ENCODE peak calls at places on chromosomes 4 and X, in four cellular contexts. One of them, this sample, is unnamed.

GRCh38 chrX:129737921-129738320 is 858 bp upstream of the XPNPEP2 start:
- DNase-seq in HepG2: no peak
- DNase-seq in H1: no peak
- DNase-seq in GM12878: no peak
- DNase-seq in this sample: no peak

GRCh38 chr4:142322996-142323395 is 523.1 kb downstream of the INPP4B start:
- DNase-seq in HepG2: no peak
- DNase-seq in H1: no peak
- DNase-seq in GM12878: no peak
- DNase-seq in this sample: no peak

GRCh38 chr4:47373174-47373573 is 90.3 kb downstream of the COMMD8 start:
- DNase-seq in HepG2: no peak
- DNase-seq in H1: no peak
- DNase-seq in GM12878: no peak
- DNase-seq in this sample: no peak

GRCh38 chr4:89140168-89140759 is 28.9 kb downstream of the TIGD2 start:
- DNase-seq in HepG2: peak; percentile 52
- DNase-seq in H1: no peak
- DNase-seq in GM12878: no peak
- DNase-seq in this sample: no peak

GRCh38 chr4:86233681-86234080 is 126.2 kb downstream of the MAPK10 start:
- DNase-seq in HepG2: no peak
- DNase-seq in H1: no peak
- DNase-seq in GM12878: no peak
- DNase-seq in this sample: no peak

GRCh38 chr4:78222575-78223186 is 165.6 kb downstream of the FRAS1 start:
- DNase-seq in HepG2: no peak
- DNase-seq in H1: no peak
- DNase-seq in GM12878: no peak
- DNase-seq in this sample: no peak

GRCh38 chrX:119729408-119730201 is 28.8 kb upstream of the SOWAHD start:
- DNase-seq in HepG2: peak; percentile 55
- DNase-seq in H1: peak; percentile 21
- DNase-seq in GM12878: peak; percentile 31
- DNase-seq in this sample: peak; percentile 51

GRCh38 chr4:108954880-108955279 is 192.0 kb upstream of the ETNPPL start:
- DNase-seq in HepG2: no peak
- DNase-seq in H1: no peak
- DNase-seq in GM12878: no peak
- DNase-seq in this sample: no peak

GRCh38 chrX:113274345-113274744 is 433.7 kb upstream of the AMOT start:
- DNase-seq in HepG2: no peak
- DNase-seq in H1: no peak
- DNase-seq in GM12878: no peak
- DNase-seq in this sample: no peak

GRCh38 chr4:184282895-184283654 is 65.4 kb upstream of the ENPP6 start:
- DNase-seq in HepG2: no peak
- DNase-seq in H1: no peak
- DNase-seq in GM12878: peak; percentile 97
- DNase-seq in this sample: no peak

GRCh38 chrX:23901065-23901464 is 6.7 kb downstream of the APOO start:
- DNase-seq in HepG2: peak; percentile 51
- DNase-seq in H1: no peak
- DNase-seq in GM12878: no peak
- DNase-seq in this sample: no peak

GRCh38 chr4:2938906-2939305 is 24.3 kb downstream of the NOP14 start:
- DNase-seq in HepG2: no peak
- DNase-seq in H1: no peak
- DNase-seq in GM12878: no peak
- DNase-seq in this sample: no peak

GRCh38 chr4:61468091-61468720 is 268.1 kb downstream of the ADGRL3 start:
- DNase-seq in HepG2: no peak
- DNase-seq in H1: no peak
- DNase-seq in GM12878: no peak
- DNase-seq in this sample: no peak

GRCh38 chrX:109952050-109952449 is 50.9 kb upstream of the TMEM164 start:
- DNase-seq in HepG2: no peak
- DNase-seq in H1: no peak
- DNase-seq in GM12878: no peak
- DNase-seq in this sample: no peak

GRCh38 chrX:37302569-37302968 is 46.6 kb upstream of the PRRG1 start:
- DNase-seq in HepG2: peak; percentile 7
- DNase-seq in H1: no peak
- DNase-seq in GM12878: no peak
- DNase-seq in this sample: no peak

GRCh38 chrX:115324194-115324593 is 34.7 kb downstream of the LUZP4 start:
- DNase-seq in HepG2: no peak
- DNase-seq in H1: no peak
- DNase-seq in GM12878: no peak
- DNase-seq in this sample: no peak

GRCh38 chrX:10781847-10782530 is 161.6 kb upstream of the MID1 start:
- DNase-seq in HepG2: no peak
- DNase-seq in H1: no peak
- DNase-seq in GM12878: no peak
- DNase-seq in this sample: no peak

DNA sequence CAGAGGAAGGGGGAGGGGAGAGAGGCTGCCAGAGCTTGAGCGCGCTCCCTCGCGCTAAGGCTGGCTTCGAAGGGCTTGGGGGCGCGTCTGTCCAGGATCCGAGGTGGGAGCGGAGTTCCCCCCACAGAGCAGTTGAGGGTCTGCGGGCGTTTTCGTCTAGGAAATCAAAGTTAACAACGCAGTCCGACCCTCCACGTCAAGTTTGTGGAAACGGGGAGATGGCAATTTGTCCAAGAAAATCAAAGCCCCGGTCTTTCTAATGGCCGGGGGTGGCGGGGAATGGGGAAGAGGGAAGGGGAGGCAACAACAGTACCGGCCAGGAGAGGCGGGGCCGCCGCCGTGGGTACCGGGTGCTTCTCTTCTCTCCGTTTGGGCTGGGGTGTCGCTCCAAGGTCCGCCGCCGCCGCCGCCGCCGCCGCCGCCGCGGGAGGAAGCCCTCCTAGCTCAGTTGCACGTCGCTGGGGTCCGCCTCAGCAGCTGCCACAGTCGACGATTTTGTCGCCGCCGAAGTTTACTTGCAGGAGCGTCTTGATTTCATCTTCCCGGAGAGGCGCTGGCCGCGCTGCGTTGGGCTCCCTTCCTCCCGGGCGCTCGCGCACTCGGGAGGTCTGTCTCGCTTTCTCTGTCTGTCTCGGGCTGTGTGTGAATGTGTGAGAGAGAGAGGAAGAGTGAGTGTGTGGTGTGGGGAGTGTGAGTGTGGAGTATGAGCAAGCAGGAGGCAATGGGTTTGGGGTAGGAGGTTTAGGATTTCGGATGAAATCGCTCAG is 574 bp downstream of the PCDH19 start:
- DNase-seq in HepG2: no peak
- DNase-seq in H1: no peak
- DNase-seq in GM12878: no peak
- DNase-seq in this sample: no peak
- H3K9ac ChIP-seq in HepG2: no peak overlapping the region
- H3K9ac ChIP-seq in H1: no peak overlapping the region
- H3K9ac ChIP-seq in GM12878: no peak overlapping the region
- H3K9ac ChIP-seq in this sample: peak overlapping the region; percentile 83

GRCh38 chr4:151389316-151389715 is 19.7 kb upstream of the FHIP1A start:
- DNase-seq in HepG2: no peak
- DNase-seq in H1: no peak
- DNase-seq in GM12878: no peak
- DNase-seq in this sample: no peak
- TF ChIP-seq SUZ12 in HepG2: no peak
- TF ChIP-seq SUZ12 in H1: no peak
- TF ChIP-seq SUZ12 in GM12878: no peak
- TF ChIP-seq SUZ12 in this sample: no peak

DNA sequence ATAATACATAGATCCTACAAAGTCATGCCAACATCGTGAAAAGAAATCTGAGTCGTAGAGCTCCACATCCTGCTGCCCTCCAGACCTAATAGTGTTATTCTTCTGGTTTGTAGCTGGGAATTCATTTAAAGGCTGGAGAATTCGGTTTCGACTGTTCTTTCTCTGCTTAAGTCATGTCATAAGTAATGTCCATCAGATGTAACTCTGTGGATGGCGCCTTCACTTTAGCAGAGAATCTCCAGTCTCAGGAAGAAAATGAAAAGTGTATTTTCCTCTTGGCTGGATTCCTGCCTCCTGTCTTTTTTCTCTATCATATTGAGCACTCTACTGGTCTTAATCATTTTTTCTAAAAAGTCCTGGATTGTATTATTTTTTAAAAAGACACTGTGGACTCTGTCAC is 117.0 kb downstream of the PALLD start:
- DNase-seq in HepG2: no peak
- DNase-seq in H1: no peak
- DNase-seq in GM12878: no peak
- DNase-seq in this sample: no peak
- H3K9ac ChIP-seq in HepG2: no peak overlapping the region
- H3K9ac ChIP-seq in H1: no peak overlapping the region
- H3K9ac ChIP-seq in GM12878: no peak overlapping the region
- H3K9ac ChIP-seq in this sample: no peak overlapping the region

GRCh38 chr4:56818797-56819196 is 2.7 kb downstream of the SPINK2 start:
- DNase-seq in HepG2: no peak
- DNase-seq in H1: no peak
- DNase-seq in GM12878: no peak
- DNase-seq in this sample: no peak

GRCh38 chr4:56821394-56822263 is at the start of gene SPINK2:
- DNase-seq in HepG2: no peak
- DNase-seq in H1: peak; percentile 56
- DNase-seq in GM12878: no peak
- DNase-seq in this sample: peak; percentile 49

DNA sequence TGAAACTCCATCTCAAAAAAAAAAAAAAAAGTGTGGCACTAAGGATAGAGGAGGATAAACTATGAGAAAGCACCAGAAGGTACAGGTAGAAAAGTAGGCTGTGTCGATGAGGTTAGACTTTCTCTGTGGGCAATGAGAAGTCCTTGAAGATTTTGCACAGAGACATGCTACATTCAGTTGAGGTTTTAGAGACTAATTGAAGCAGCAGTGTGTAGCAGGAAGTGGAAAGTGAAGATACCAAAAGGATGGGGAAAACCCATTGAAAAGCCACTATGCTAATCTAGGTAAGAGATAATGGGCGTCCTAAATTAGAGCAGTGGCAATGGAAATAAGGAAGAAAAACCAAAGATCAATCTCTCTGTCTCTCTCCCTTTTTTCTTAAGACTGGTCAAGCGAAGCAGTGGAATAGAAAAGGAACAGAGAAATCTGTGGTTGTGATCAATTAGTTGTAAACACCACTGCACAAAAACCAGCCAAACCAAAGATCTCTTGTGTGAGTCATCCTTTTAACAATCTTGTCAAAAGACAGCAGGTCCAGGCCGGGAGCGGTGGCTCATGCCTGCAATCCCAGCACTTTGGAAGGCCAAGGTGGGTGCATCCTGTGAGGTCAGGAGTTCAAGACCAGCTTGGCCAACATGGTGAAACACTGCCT is 3.5 kb downstream of the SPINK2 start:
- DNase-seq in HepG2: no peak
- DNase-seq in H1: no peak
- DNase-seq in GM12878: peak; percentile 92
- DNase-seq in this sample: no peak
- TF ChIP-seq SUZ12 in HepG2: no peak
- TF ChIP-seq SUZ12 in H1: no peak
- TF ChIP-seq SUZ12 in GM12878: no peak
- TF ChIP-seq SUZ12 in this sample: no peak

GRCh38 chr4:124177647-124178425 is 534.7 kb downstream of the ANKRD50 start:
- DNase-seq in HepG2: no peak
- DNase-seq in H1: no peak
- DNase-seq in GM12878: no peak
- DNase-seq in this sample: no peak
- H3K9ac ChIP-seq in HepG2: no peak overlapping the region
- H3K9ac ChIP-seq in H1: no peak overlapping the region
- H3K9ac ChIP-seq in GM12878: no peak overlapping the region
- H3K9ac ChIP-seq in this sample: no peak overlapping the region

GRCh38 chrX:1386338-1387127 is 5.4 kb downstream of the SLC25A6 start:
- DNase-seq in HepG2: no peak
- DNase-seq in H1: no peak
- DNase-seq in GM12878: no peak
- DNase-seq in this sample: no peak
- TF ChIP-seq SUZ12 in HepG2: no peak
- TF ChIP-seq SUZ12 in H1: no peak
- TF ChIP-seq SUZ12 in GM12878: no peak
- TF ChIP-seq SUZ12 in this sample: no peak

GRCh38 chr4:81136161-81136910 is 78.7 kb downstream of the PRKG2 start:
- DNase-seq in HepG2: no peak
- DNase-seq in H1: no peak
- DNase-seq in GM12878: no peak
- DNase-seq in this sample: no peak
- H3K9ac ChIP-seq in HepG2: no peak overlapping the region
- H3K9ac ChIP-seq in H1: no peak overlapping the region
- H3K9ac ChIP-seq in GM12878: no peak overlapping the region
- H3K9ac ChIP-seq in this sample: no peak overlapping the region

GRCh38 chr4:154516320-154516719 is 24.7 kb upstream of the DCHS2 start:
- DNase-seq in HepG2: no peak
- DNase-seq in H1: no peak
- DNase-seq in GM12878: no peak
- DNase-seq in this sample: no peak

GRCh38 chr4:154506253-154506652 is 14.7 kb upstream of the DCHS2 start:
- DNase-seq in HepG2: peak; percentile 27
- DNase-seq in H1: no peak
- DNase-seq in GM12878: no peak
- DNase-seq in this sample: no peak

GRCh38 chr4:154507170-154507569 is 15.6 kb upstream of the DCHS2 start:
- DNase-seq in HepG2: no peak
- DNase-seq in H1: no peak
- DNase-seq in GM12878: no peak
- DNase-seq in this sample: no peak

GRCh38 chr4:154517591-154517990 is 26.0 kb upstream of the DCHS2 start:
- DNase-seq in HepG2: no peak
- DNase-seq in H1: no peak
- DNase-seq in GM12878: no peak
- DNase-seq in this sample: no peak

GRCh38 chr4:154511990-154512389 is 20.4 kb upstream of the DCHS2 start:
- DNase-seq in HepG2: no peak
- DNase-seq in H1: no peak
- DNase-seq in GM12878: no peak
- DNase-seq in this sample: no peak
- TF ChIP-seq SUZ12 in HepG2: no peak
- TF ChIP-seq SUZ12 in H1: no peak
- TF ChIP-seq SUZ12 in GM12878: no peak
- TF ChIP-seq SUZ12 in this sample: no peak

DNA sequence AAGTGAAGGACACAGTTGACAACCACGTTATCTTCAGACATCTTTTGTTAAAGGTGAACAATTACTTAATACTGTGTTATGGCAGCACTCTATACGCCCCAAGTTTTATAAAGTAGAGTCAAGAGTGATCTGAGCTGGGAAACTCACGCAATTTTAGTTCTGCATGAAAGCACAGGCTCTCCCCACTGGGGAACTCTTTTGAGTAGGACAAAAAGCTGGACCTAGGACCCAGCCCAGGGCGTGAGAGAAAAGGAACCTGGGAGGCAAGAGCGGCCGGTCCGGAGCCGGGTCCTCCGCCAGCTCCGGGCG is 152.6 kb upstream of the SLC4A4 start:
- DNase-seq in HepG2: no peak
- DNase-seq in H1: no peak
- DNase-seq in GM12878: no peak
- DNase-seq in this sample: no peak
- H3K9ac ChIP-seq in HepG2: no peak overlapping the region
- H3K9ac ChIP-seq in H1: no peak overlapping the region
- H3K9ac ChIP-seq in GM12878: no peak overlapping the region
- H3K9ac ChIP-seq in this sample: peak overlapping the region; percentile 64